ENCODE peak calls at places on chromosomes 12 and 14, in four cellular contexts. P, M, W and R are unnamed samples. For H3K4me1, the result is how much of the 10 kb centered on the place peaks cover.

GRCh38 chr12:95099270-95099790 is 25.9 kb upstream of the NR2C1 start:
- DNase-seq in P (no peak), M (no peak), W (no peak), R (no peak)

GRCh38 chr12:81095470-81096232 is 17.8 kb downstream of the ACSS3 start:
- DNase-seq in P (no peak), M (no peak), W (no peak), R (no peak)

GRCh38 chr12:43951286-43951685 is 115.4 kb downstream of the TMEM117 start:
- DNase-seq in P (no peak), M (no peak), W (no peak), R (no peak)

GRCh38 chr12:48067250-48067938 is 38.5 kb downstream of the SENP1 start:
- DNase-seq in P (no peak), M (no peak), W (no peak), R (no peak)

GRCh38 chr14:67491741-67492504 is 3.4 kb upstream of the TMEM229B start:
- DNase-seq in P (no peak), M (no peak), W (no peak), R (no peak)

GRCh38 chr14:65156568-65157366 is 54.5 kb upstream of the MAX start:
- DNase-seq in P (no peak), M (no peak), W (peak), R (peak)

GRCh38 chr12:59182191-59182590 is 261.9 kb upstream of the LRIG3 start:
- DNase-seq in P (no peak), M (no peak), W (no peak), R (no peak)

GRCh38 chr14:58712357-58712756 is 74.6 kb downstream of the DACT1 start:
- DNase-seq in P (no peak), M (no peak), W (no peak), R (no peak)

GRCh38 chr14:68924392-68925158 is 54.5 kb downstream of the ACTN1 start:
- DNase-seq in P (no peak), M (peak), W (no peak), R (no peak)

GRCh38 chr12:45379261-45379660 is 163.4 kb downstream of the ANO6 start:
- DNase-seq in P (no peak), M (no peak), W (no peak), R (no peak)

GRCh38 chr12:108253540-108253939 is 85.6 kb downstream of the CMKLR1 start:
- DNase-seq in P (no peak), M (no peak), W (no peak), R (no peak)

GRCh38 chr14:104443391-104444158 is 136.0 kb upstream of the C14orf180 start:
- DNase-seq in P (peak), M (no peak), W (peak), R (no peak)

GRCh38 chr14:96180004-96180403 is 24.6 kb upstream of the BDKRB2 start:
- DNase-seq in P (no peak), M (no peak), W (no peak), R (no peak)

GRCh38 chr12:1851126-1851791 is 30.9 kb downstream of the LRTM2 start:
- DNase-seq in P (no peak), M (no peak), W (no peak), R (no peak)

GRCh38 chr12:62767506-62767905 is 167.4 kb downstream of the PPM1H start:
- DNase-seq in P (no peak), M (no peak), W (no peak), R (no peak)

GRCh38 chr12:49084438-49084837 is 10.2 kb downstream of the DHH start:
- DNase-seq in P (no peak), M (no peak), W (no peak), R (no peak)

GRCh38 chr14:95460647-95461478 is 55.6 kb downstream of the SYNE3 start:
- DNase-seq in P (peak), M (peak), W (no peak), R (peak)

GRCh38 chr14:34502826-34503225 is 36.7 kb downstream of the EAPP start:
- DNase-seq in P (no peak), M (no peak), W (no peak), R (no peak)

GRCh38 chr14:74577247-74577947 is 34.6 kb downstream of the LTBP2 start:
- DNase-seq in P (no peak), M (peak), W (peak), R (no peak)

GRCh38 chr12:6851153-6851920 is at the start of gene CDCA3:
- DNase-seq in P (peak), M (peak), W (peak), R (peak)
- TF ChIP-seq POLR2AphosphoS5 in P (no peak), M (peak), W (peak), R (peak)

DNA sequence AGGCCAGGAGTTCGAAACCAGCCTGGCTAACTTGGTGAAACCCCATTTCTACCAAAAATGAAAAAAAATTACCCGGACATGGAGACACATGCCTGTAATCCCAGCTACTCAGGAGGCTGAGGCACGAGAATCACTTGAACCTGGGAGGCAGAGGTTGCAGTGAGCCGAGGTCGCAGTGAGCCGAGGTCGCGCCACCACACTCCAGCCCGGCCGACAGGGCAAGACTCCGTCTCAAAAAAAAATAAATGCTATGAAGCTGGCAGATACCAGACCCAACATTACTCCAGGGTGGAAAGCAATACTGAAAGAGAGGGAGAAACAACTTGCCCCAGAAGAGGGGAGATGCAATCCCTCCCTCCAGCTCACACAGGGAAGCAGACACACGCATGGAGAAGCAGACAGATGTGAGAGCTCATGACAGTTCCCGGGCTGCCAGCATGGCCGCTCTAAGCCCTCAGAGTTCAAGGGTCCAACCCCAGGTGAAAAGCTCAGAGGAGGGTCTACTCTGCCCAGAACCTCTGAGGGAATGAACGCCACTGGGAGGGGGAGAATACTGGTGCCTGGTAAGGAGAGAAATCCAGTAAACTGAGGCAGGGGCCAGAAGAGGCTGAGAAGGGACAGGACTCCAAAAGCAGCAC is 34.8 kb upstream of the PLEKHG6 start:
- DNase-seq in P (no peak), M (peak), W (peak), R (no peak)
- H3K4me1 ChIP-seq in P (half or more), M (under half), W (under half), R (under half)

GRCh38 chr12:110687770-110688169 is 1.1 kb downstream of the HVCN1 start:
- DNase-seq in P (no peak), M (peak), W (peak), R (no peak)
- TF ChIP-seq POLR2AphosphoS5 in P (no peak), M (no peak), W (peak), R (no peak)

GRCh38 chr12:106136263-106136662 is 2.5 kb downstream of the NUAK1 start:
- DNase-seq in P (peak), M (peak), W (peak), R (peak)

GRCh38 chr12:106135075-106135474 is 3.7 kb downstream of the NUAK1 start:
- DNase-seq in P (no peak), M (no peak), W (no peak), R (no peak)

GRCh38 chr12:106133136-106134087 is 5.3 kb downstream of the NUAK1 start:
- DNase-seq in P (no peak), M (no peak), W (no peak), R (no peak)

GRCh38 chr12:106135781-106136180 is 3.0 kb downstream of the NUAK1 start:
- DNase-seq in P (no peak), M (no peak), W (no peak), R (no peak)

GRCh38 chr12:106134294-106134949 is 4.3 kb downstream of the NUAK1 start:
- DNase-seq in P (no peak), M (no peak), W (no peak), R (no peak)
- H3K4me1 ChIP-seq in P (half or more), M (under half), W (under half), R (under half)

DNA sequence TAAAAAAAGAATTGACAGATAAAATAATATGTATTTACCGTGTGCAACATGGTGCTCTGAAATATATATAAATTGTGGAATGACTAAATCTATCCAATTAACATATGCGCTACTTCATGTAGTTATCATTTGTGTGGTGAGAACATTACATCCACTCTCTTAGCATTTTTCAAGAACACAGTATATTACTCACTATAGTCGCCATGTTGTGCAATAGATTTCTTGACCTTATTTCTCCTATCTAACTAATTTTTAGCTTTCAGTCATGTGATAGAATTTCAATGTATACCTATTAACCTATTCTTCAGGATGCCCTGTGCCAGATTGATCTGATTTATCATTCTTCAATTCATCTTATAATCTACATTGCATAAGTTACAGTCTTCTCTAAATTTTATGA is 178.6 kb downstream of the BCAT1 start:
- DNase-seq in P (no peak), M (no peak), W (no peak), R (no peak)
- TF ChIP-seq POLR2AphosphoS5 in P (no peak), M (no peak), W (no peak), R (no peak)

DNA sequence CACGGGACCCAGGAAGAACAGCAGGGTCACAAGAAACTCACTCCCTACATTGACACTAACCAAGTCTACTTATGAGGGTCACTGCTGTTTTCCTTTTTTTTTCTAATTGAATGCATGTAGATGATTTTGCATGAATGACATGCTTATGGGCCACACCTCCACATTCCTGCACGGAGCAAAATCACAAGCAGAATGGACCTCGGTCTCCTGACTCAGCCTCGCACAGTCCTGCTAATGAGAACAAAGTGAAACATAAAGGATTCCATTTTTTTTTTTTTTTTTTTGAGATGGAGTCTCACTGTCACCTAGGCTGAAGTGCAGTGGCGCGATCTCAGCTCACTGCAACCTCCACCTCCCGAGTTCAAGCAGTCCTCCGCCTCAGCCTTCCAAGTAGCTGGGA is 12.3 kb downstream of the SCARB1 start:
- DNase-seq in P (no peak), M (no peak), W (no peak), R (no peak)
- H3K4me1 ChIP-seq in P (under half), M (under half), W (half or more), R (under half)